ENCODE peak calls at places on chromosomes 13 and 19, in four cellular contexts. One of them, this sample, is unnamed.

GRCh38 chr19:58476498-58477015 is 405 bp downstream of the ZNF446 start:
- DNase-seq in WERI-Rb-1: no peak
- DNase-seq in fibroblast of pulmonary artery: peak; percentile 23
- DNase-seq in iPS DF 6.9: no peak
- DNase-seq in this sample: peak; percentile 40

GRCh38 chr13:45769072-45769471 is 67.0 kb downstream of the CBY2 start:
- DNase-seq in WERI-Rb-1: no peak
- DNase-seq in fibroblast of pulmonary artery: no peak
- DNase-seq in iPS DF 6.9: peak; percentile 16
- DNase-seq in this sample: no peak

GRCh38 chr13:108787709-108788394 is 158.4 kb downstream of the MYO16 start:
- DNase-seq in WERI-Rb-1: no peak
- DNase-seq in fibroblast of pulmonary artery: no peak
- DNase-seq in iPS DF 6.9: no peak
- DNase-seq in this sample: no peak

GRCh38 chr19:5436101-5436947 is 18.9 kb upstream of the ZNRF4 start:
- DNase-seq in WERI-Rb-1: peak; percentile 92
- DNase-seq in fibroblast of pulmonary artery: peak; percentile 45
- DNase-seq in iPS DF 6.9: peak; percentile 67
- DNase-seq in this sample: peak; percentile 16

GRCh38 chr19:18580311-18580710 is 8.3 kb upstream of the REX1BD start:
- DNase-seq in WERI-Rb-1: no peak
- DNase-seq in fibroblast of pulmonary artery: no peak
- DNase-seq in iPS DF 6.9: no peak
- DNase-seq in this sample: no peak

GRCh38 chr13:42660367-42660965 is 86.5 kb downstream of the TNFSF11 start:
- DNase-seq in WERI-Rb-1: no peak
- DNase-seq in fibroblast of pulmonary artery: peak; percentile 51
- DNase-seq in iPS DF 6.9: no peak
- DNase-seq in this sample: peak; percentile 63

GRCh38 chr19:45913874-45914830 is at the start of gene NANOS2:
- DNase-seq in WERI-Rb-1: peak; percentile 85
- DNase-seq in fibroblast of pulmonary artery: peak; percentile 33
- DNase-seq in iPS DF 6.9: peak; percentile 82
- DNase-seq in this sample: no peak

GRCh38 chr13:80297094-80297493 is 43.8 kb downstream of the SPRY2 start:
- DNase-seq in WERI-Rb-1: no peak
- DNase-seq in fibroblast of pulmonary artery: no peak
- DNase-seq in iPS DF 6.9: peak; percentile 72
- DNase-seq in this sample: no peak

GRCh38 chr19:7926021-7926726 is at the start of gene CTXN1:
- DNase-seq in WERI-Rb-1: peak; percentile 77
- DNase-seq in fibroblast of pulmonary artery: peak; percentile 51
- DNase-seq in iPS DF 6.9: no peak
- DNase-seq in this sample: peak; percentile 36

GRCh38 chr13:20121154-20121515 is 39.7 kb downstream of the GJA3 start:
- DNase-seq in WERI-Rb-1: no peak
- DNase-seq in fibroblast of pulmonary artery: no peak
- DNase-seq in iPS DF 6.9: no peak
- DNase-seq in this sample: no peak

GRCh38 chr19:54451331-54451871 is 2.4 kb downstream of the LENG8 start:
- DNase-seq in WERI-Rb-1: no peak
- DNase-seq in fibroblast of pulmonary artery: no peak
- DNase-seq in iPS DF 6.9: no peak
- DNase-seq in this sample: peak; percentile 54

GRCh38 chr19:28727133-28727834 is 485.7 kb downstream of the UQCRFS1 start:
- DNase-seq in WERI-Rb-1: no peak
- DNase-seq in fibroblast of pulmonary artery: peak; percentile 21
- DNase-seq in iPS DF 6.9: peak; percentile 29
- DNase-seq in this sample: peak; percentile 7

GRCh38 chr19:45505996-45506245 is 1.4 kb upstream of the VASP start:
- DNase-seq in WERI-Rb-1: no peak
- DNase-seq in fibroblast of pulmonary artery: no peak
- DNase-seq in iPS DF 6.9: no peak
- DNase-seq in this sample: no peak

GRCh38 chr13:107968470-107968869 is 246.9 kb downstream of the LIG4 start:
- DNase-seq in WERI-Rb-1: no peak
- DNase-seq in fibroblast of pulmonary artery: no peak
- DNase-seq in iPS DF 6.9: no peak
- DNase-seq in this sample: no peak

GRCh38 chr13:43472344-43472743 is 314.4 kb downstream of the ENOX1 start:
- DNase-seq in WERI-Rb-1: no peak
- DNase-seq in fibroblast of pulmonary artery: no peak
- DNase-seq in iPS DF 6.9: no peak
- DNase-seq in this sample: no peak

GRCh38 chr13:75788494-75788991 is 152.4 kb downstream of the LMO7 start:
- DNase-seq in WERI-Rb-1: no peak
- DNase-seq in fibroblast of pulmonary artery: peak; percentile 76
- DNase-seq in iPS DF 6.9: no peak
- DNase-seq in this sample: peak; percentile 96

GRCh38 chr13:46185634-46186033 is 3.7 kb upstream of the LCP1 start:
- DNase-seq in WERI-Rb-1: no peak
- DNase-seq in fibroblast of pulmonary artery: no peak
- DNase-seq in iPS DF 6.9: no peak
- DNase-seq in this sample: no peak

GRCh38 chr13:99847318-99847750 is 124.2 kb downstream of the ZIC5 start:
- DNase-seq in WERI-Rb-1: no peak
- DNase-seq in fibroblast of pulmonary artery: no peak
- DNase-seq in iPS DF 6.9: no peak
- DNase-seq in this sample: no peak

GRCh38 chr13:45554604-45555109 is 60.9 kb downstream of the ERICH6B start:
- DNase-seq in WERI-Rb-1: no peak
- DNase-seq in fibroblast of pulmonary artery: no peak
- DNase-seq in iPS DF 6.9: no peak
- DNase-seq in this sample: no peak

GRCh38 chr19:4198467-4199126 is 16.1 kb downstream of the ANKRD24 start:
- DNase-seq in WERI-Rb-1: no peak
- DNase-seq in fibroblast of pulmonary artery: no peak
- DNase-seq in iPS DF 6.9: no peak
- DNase-seq in this sample: no peak
- H3K4me3 ChIP-seq in WERI-Rb-1: peak overlapping the region; percentile 39
- H3K4me3 ChIP-seq in fibroblast of pulmonary artery: no peak overlapping the region
- H3K4me3 ChIP-seq in iPS DF 6.9: peak overlapping the region; percentile 55
- H3K4me3 ChIP-seq in this sample: no peak overlapping the region

GRCh38 chr13:98267080-98267912 is 90.2 kb upstream of the RNF113B start:
- DNase-seq in WERI-Rb-1: no peak
- DNase-seq in fibroblast of pulmonary artery: no peak
- DNase-seq in iPS DF 6.9: no peak
- DNase-seq in this sample: peak; percentile 35
- H3K4me3 ChIP-seq in WERI-Rb-1: no peak overlapping the region
- H3K4me3 ChIP-seq in fibroblast of pulmonary artery: no peak overlapping the region
- H3K4me3 ChIP-seq in iPS DF 6.9: no peak overlapping the region
- H3K4me3 ChIP-seq in this sample: no peak overlapping the region

GRCh38 chr13:28429685-28430290 is 65.1 kb downstream of the FLT1 start:
- DNase-seq in WERI-Rb-1: no peak
- DNase-seq in fibroblast of pulmonary artery: peak; percentile 62
- DNase-seq in iPS DF 6.9: peak; percentile 74
- DNase-seq in this sample: no peak
- H3K4me3 ChIP-seq in WERI-Rb-1: no peak overlapping the region
- H3K4me3 ChIP-seq in fibroblast of pulmonary artery: no peak overlapping the region
- H3K4me3 ChIP-seq in iPS DF 6.9: no peak overlapping the region
- H3K4me3 ChIP-seq in this sample: no peak overlapping the region

GRCh38 chr19:50204811-50205675 is 1.6 kb downstream of the MYH14 start:
- DNase-seq in WERI-Rb-1: no peak
- DNase-seq in fibroblast of pulmonary artery: no peak
- DNase-seq in iPS DF 6.9: no peak
- DNase-seq in this sample: no peak
- H3K4me3 ChIP-seq in WERI-Rb-1: no peak overlapping the region
- H3K4me3 ChIP-seq in fibroblast of pulmonary artery: no peak overlapping the region
- H3K4me3 ChIP-seq in iPS DF 6.9: peak overlapping the region; percentile 56
- H3K4me3 ChIP-seq in this sample: no peak overlapping the region

GRCh38 chr13:73765651-73766384 is 368.4 kb downstream of the KLF12 start:
- DNase-seq in WERI-Rb-1: peak; percentile 94
- DNase-seq in fibroblast of pulmonary artery: peak; percentile 92
- DNase-seq in iPS DF 6.9: no peak
- DNase-seq in this sample: peak; percentile 36
- H3K4me3 ChIP-seq in WERI-Rb-1: peak overlapping the region; percentile 45
- H3K4me3 ChIP-seq in fibroblast of pulmonary artery: peak overlapping the region; percentile 4
- H3K4me3 ChIP-seq in iPS DF 6.9: no peak overlapping the region
- H3K4me3 ChIP-seq in this sample: no peak overlapping the region

DNA sequence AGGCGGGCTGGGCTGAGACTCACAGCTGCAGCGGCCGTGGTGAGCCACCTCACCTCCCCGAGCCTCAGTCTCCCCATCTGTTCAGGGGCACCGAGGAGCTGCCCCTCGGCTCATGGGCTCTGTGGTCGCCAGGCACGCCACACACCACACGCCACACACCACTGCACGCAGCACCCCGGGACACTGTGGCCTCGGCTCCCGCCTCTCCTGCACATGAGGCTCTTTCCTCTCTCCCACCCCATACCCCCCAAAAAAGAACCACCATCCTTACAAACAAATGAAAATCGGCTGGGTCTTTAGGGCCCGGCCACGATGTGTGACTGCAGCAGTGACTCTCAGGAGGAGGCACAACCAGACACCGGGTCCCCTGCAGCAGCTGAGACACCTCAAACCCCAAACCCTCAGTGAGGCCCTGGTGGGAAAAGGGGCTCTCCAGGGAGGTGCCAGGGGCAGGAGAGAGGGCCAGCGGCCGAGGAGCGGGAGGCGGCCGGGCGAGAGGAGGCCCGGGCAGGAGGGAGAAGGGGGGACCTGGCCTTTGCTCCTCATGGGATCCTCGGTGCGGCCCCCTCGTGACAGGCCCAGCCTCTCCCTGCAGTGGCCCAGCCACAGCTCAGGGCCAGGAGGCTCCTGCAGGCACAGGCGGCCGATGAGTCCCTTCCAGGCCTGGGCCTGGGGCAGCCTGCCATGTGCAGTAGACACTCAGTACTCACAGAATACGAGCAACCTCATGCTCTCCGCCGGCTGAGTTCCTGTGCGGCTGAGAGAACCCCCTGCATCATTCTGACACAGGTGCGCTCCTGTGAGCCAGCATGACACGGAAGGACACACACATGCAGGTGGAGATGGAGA is 66.3 kb downstream of the RASA3 start:
- DNase-seq in WERI-Rb-1: no peak
- DNase-seq in fibroblast of pulmonary artery: no peak
- DNase-seq in iPS DF 6.9: no peak
- DNase-seq in this sample: no peak
- H3K4me3 ChIP-seq in WERI-Rb-1: no peak overlapping the region
- H3K4me3 ChIP-seq in fibroblast of pulmonary artery: no peak overlapping the region
- H3K4me3 ChIP-seq in iPS DF 6.9: no peak overlapping the region
- H3K4me3 ChIP-seq in this sample: no peak overlapping the region